ENCODE peak calls at places on chromosomes 6 and 20, in five cellular contexts. One of them, this sample, is unnamed.

GRCh38 chr20:10674684-10675455 is 1.1 kb upstream of the JAG1 start:
- DNase-seq in testis: peak
- DNase-seq in A549: peak
- DNase-seq in body of pancreas: peak
- DNase-seq in IMR-90: peak
- DNase-seq in this sample: peak

GRCh38 chr20:39574061-39574460 is 611.9 kb downstream of the DHX35 start:
- DNase-seq in testis: no peak
- DNase-seq in A549: no peak
- DNase-seq in body of pancreas: peak
- DNase-seq in IMR-90: no peak
- DNase-seq in this sample: no peak

GRCh38 chr6:163694988-163695942 is 280.7 kb downstream of the QKI start:
- DNase-seq in testis: no peak
- DNase-seq in A549: no peak
- DNase-seq in body of pancreas: no peak
- DNase-seq in IMR-90: no peak
- DNase-seq in this sample: no peak

GRCh38 chr6:39247667-39248194 is 18.5 kb upstream of the KCNK5 start:
- DNase-seq in testis: no peak
- DNase-seq in A549: no peak
- DNase-seq in body of pancreas: no peak
- DNase-seq in IMR-90: no peak
- DNase-seq in this sample: no peak

GRCh38 chr6:41424370-41425058 is 89.1 kb downstream of the NCR2 start:
- DNase-seq in testis: peak
- DNase-seq in A549: peak
- DNase-seq in body of pancreas: peak
- DNase-seq in IMR-90: peak
- DNase-seq in this sample: peak

GRCh38 chr20:37380864-37381579 is 35.1 kb downstream of the SRC start:
- DNase-seq in testis: no peak
- DNase-seq in A549: peak
- DNase-seq in body of pancreas: peak
- DNase-seq in IMR-90: no peak
- DNase-seq in this sample: no peak

GRCh38 chr6:34535199-34535598 is 20.9 kb downstream of the SPDEF start:
- DNase-seq in testis: no peak
- DNase-seq in A549: no peak
- DNase-seq in body of pancreas: no peak
- DNase-seq in IMR-90: no peak
- DNase-seq in this sample: no peak

GRCh38 chr20:24783631-24784492 is 165.2 kb upstream of the CST7 start:
- DNase-seq in testis: peak
- DNase-seq in A549: peak
- DNase-seq in body of pancreas: no peak
- DNase-seq in IMR-90: no peak
- DNase-seq in this sample: no peak

GRCh38 chr6:30101939-30102700 is 10.8 kb downstream of the TRIM31 start:
- DNase-seq in testis: peak
- DNase-seq in A549: peak
- DNase-seq in body of pancreas: peak
- DNase-seq in IMR-90: peak
- DNase-seq in this sample: peak

GRCh38 chr6:113432729-113433505 is 424.2 kb upstream of the MARCKS start:
- DNase-seq in testis: no peak
- DNase-seq in A549: peak
- DNase-seq in body of pancreas: no peak
- DNase-seq in IMR-90: peak
- DNase-seq in this sample: no peak

GRCh38 chr6:36098920-36099647 is 31.2 kb upstream of the MAPK13 start:
- DNase-seq in testis: peak
- DNase-seq in A549: peak
- DNase-seq in body of pancreas: no peak
- DNase-seq in IMR-90: peak
- DNase-seq in this sample: no peak

GRCh38 chr6:138242987-138243592 is 24.8 kb upstream of the PBOV1 start:
- DNase-seq in testis: no peak
- DNase-seq in A549: no peak
- DNase-seq in body of pancreas: peak
- DNase-seq in IMR-90: no peak
- DNase-seq in this sample: no peak

GRCh38 chr6:117237561-117237960 is 27.8 kb upstream of the VGLL2 start:
- DNase-seq in testis: no peak
- DNase-seq in A549: no peak
- DNase-seq in body of pancreas: no peak
- DNase-seq in IMR-90: no peak
- DNase-seq in this sample: no peak

GRCh38 chr6:16402501-16402900 is 164.1 kb downstream of the GMPR start:
- DNase-seq in testis: peak
- DNase-seq in A549: no peak
- DNase-seq in body of pancreas: no peak
- DNase-seq in IMR-90: no peak
- DNase-seq in this sample: no peak

GRCh38 chr20:47847882-47848485 is 62.7 kb upstream of the SULF2 start:
- DNase-seq in testis: no peak
- DNase-seq in A549: no peak
- DNase-seq in body of pancreas: no peak
- DNase-seq in IMR-90: no peak
- DNase-seq in this sample: no peak

GRCh38 chr6:83199865-83200230 is 6.7 kb downstream of the RWDD2A start:
- DNase-seq in testis: peak
- DNase-seq in A549: no peak
- DNase-seq in body of pancreas: no peak
- DNase-seq in IMR-90: peak
- DNase-seq in this sample: no peak

GRCh38 chr6:165818200-165818599 is 155.2 kb upstream of the PDE10A start:
- DNase-seq in testis: no peak
- DNase-seq in A549: no peak
- DNase-seq in body of pancreas: no peak
- DNase-seq in IMR-90: no peak
- DNase-seq in this sample: no peak

GRCh38 chr6:83062225-83062624 is 3.4 kb downstream of the UBE3D start:
- DNase-seq in testis: no peak
- DNase-seq in A549: no peak
- DNase-seq in body of pancreas: no peak
- DNase-seq in IMR-90: peak
- DNase-seq in this sample: no peak

GRCh38 chr6:33126101-33126714 is 50.4 kb downstream of the HLA-DPB1 start:
- DNase-seq in testis: peak
- DNase-seq in A549: peak
- DNase-seq in body of pancreas: peak
- DNase-seq in IMR-90: peak
- DNase-seq in this sample: peak

GRCh38 chr20:34448517-34448916 is 67.7 kb upstream of the DYNLRB1 start:
- DNase-seq in testis: no peak
- DNase-seq in A549: no peak
- DNase-seq in body of pancreas: no peak
- DNase-seq in IMR-90: no peak
- DNase-seq in this sample: no peak

GRCh38 chr6:31874836-31875572 is 3.8 kb downstream of the SLC44A4 start:
- DNase-seq in testis: no peak
- DNase-seq in A549: no peak
- DNase-seq in body of pancreas: no peak
- DNase-seq in IMR-90: peak
- DNase-seq in this sample: no peak

GRCh38 chr20:11777861-11778570 is 139.7 kb upstream of the BTBD3 start:
- DNase-seq in testis: no peak
- DNase-seq in A549: no peak
- DNase-seq in body of pancreas: no peak
- DNase-seq in IMR-90: peak
- DNase-seq in this sample: no peak
- H3K4me3 ChIP-seq in testis: no peak
- H3K4me3 ChIP-seq in A549: peak
- H3K4me3 ChIP-seq in body of pancreas: no peak
- H3K4me3 ChIP-seq in IMR-90: peak
- H3K4me3 ChIP-seq in this sample: no peak

DNA sequence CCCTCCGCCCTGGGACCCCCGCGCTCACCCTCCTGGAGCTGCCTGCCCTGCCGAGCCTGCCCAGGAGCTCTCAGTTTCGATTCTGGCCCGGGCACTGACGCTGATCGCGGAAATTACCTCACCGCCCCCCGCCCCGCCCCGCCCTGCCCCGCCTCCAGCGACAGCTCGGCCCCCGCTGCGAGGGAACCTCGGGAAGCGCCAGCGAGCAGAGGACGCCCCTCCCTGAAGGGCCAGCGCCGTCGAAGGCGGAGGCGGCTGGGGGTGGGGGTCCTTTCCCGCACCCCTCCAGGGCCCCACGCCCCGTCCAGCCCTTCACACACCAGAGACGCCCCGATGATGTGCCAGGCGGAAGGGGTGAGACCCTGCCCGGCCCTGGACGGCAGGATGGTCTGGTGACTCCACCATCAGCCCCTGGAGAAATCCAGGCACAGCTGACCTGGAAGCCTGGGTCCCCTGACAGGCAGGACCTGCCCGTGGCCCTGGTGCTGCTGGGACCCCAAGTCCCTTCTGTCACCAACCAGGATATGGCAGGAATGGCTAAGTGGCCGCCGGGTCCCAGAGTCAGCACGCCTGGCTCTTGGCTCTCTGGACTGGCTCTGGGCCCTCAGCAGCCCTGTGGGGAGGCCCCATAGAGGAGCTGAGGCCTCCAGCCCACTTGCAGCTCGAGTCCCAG is at the start of gene HELZ2:
- DNase-seq in testis: peak
- DNase-seq in A549: no peak
- DNase-seq in body of pancreas: peak
- DNase-seq in IMR-90: peak
- DNase-seq in this sample: peak
- TF ChIP-seq POLR2A in testis: no peak
- TF ChIP-seq POLR2A in A549: peak
- TF ChIP-seq POLR2A in body of pancreas: no peak
- TF ChIP-seq POLR2A in IMR-90: peak
- TF ChIP-seq POLR2A in this sample: no peak

DNA sequence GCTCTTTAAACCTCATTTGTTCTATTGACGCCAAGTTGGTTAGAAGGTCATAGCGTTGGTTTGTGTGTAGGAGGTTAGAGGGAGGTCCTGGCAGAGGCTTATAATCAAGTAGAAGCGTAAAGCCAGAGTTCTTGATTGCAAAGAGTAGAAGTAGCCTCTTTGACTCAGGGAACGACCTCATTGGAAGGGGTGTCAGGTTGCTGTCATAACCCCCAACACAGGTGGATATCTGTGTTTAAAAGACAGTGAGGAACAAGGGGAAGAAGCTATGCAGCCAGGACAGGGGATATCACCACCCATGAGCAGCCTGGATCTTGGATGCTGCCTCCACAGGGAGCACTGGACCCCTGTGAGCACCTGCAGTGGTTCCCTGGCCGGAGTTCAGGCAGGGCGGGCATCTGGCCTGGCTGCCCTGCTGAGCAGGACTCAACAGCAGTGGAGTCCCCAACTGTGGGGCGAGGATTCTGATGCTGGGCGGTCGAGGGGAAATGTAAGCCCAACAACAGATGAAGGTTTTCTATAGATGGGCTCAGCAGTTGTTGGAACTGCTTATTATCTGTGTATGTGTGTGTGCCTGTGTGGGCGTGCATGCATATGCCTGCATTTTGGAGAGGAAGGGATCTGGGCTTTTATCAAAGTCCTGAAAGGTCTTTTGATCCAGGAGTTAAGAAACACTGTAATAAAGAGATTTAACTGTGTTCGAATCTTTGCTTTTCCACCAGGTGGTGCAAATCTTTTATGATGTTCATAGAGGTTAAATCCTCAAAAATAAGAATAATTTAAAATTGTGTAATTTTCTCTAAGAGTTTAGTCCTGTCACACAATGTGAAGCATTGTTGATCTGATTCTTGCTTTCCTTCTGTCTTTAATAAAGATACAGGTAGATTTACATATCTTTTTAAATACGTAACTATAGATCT is 27.7 kb downstream of the HIVEP1 start:
- DNase-seq in testis: no peak
- DNase-seq in A549: no peak
- DNase-seq in body of pancreas: peak
- DNase-seq in IMR-90: no peak
- DNase-seq in this sample: no peak
- TF ChIP-seq CTCF in testis: no peak
- TF ChIP-seq CTCF in A549: no peak
- TF ChIP-seq CTCF in body of pancreas: no peak
- TF ChIP-seq CTCF in IMR-90: peak
- TF ChIP-seq CTCF in this sample: no peak

GRCh38 chr20:17225891-17226409 is 890 bp upstream of the PCSK2 start:
- DNase-seq in testis: peak
- DNase-seq in A549: no peak
- DNase-seq in body of pancreas: peak
- DNase-seq in IMR-90: no peak
- DNase-seq in this sample: no peak
- H3K4me3 ChIP-seq in testis: peak
- H3K4me3 ChIP-seq in A549: peak
- H3K4me3 ChIP-seq in body of pancreas: peak
- H3K4me3 ChIP-seq in IMR-90: peak
- H3K4me3 ChIP-seq in this sample: peak

GRCh38 chr20:23093613-23094012 is 7.5 kb upstream of the CD93 start:
- DNase-seq in testis: no peak
- DNase-seq in A549: no peak
- DNase-seq in body of pancreas: no peak
- DNase-seq in IMR-90: no peak
- DNase-seq in this sample: no peak

GRCh38 chr20:23096073-23096472 is 9.9 kb upstream of the CD93 start:
- DNase-seq in testis: no peak
- DNase-seq in A549: no peak
- DNase-seq in body of pancreas: no peak
- DNase-seq in IMR-90: no peak
- DNase-seq in this sample: no peak

GRCh38 chr20:23094213-23094896 is 8.2 kb upstream of the CD93 start:
- DNase-seq in testis: no peak
- DNase-seq in A549: no peak
- DNase-seq in body of pancreas: no peak
- DNase-seq in IMR-90: no peak
- DNase-seq in this sample: no peak

GRCh38 chr20:23095504-23095903 is 9.4 kb upstream of the CD93 start:
- DNase-seq in testis: no peak
- DNase-seq in A549: no peak
- DNase-seq in body of pancreas: no peak
- DNase-seq in IMR-90: no peak
- DNase-seq in this sample: no peak

DNA sequence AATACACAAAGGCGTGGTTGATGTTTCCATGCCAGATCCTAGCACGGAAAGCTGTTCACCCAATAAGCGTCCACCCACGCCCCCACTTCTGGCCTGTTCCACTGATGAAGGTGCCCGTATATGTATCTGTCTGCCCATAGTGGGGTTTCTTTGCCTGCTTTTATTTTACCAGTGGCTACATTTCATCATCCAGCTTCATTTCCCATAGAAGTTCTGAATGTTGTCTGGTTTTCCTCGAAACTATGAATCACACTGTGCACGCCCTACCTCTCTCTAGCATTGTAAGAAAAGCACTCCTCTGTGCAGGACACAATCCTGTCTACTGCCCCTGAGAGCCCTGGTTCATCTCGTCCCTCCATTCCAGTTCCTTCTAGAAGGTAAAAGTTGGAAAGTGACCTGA is 8.8 kb upstream of the CD93 start:
- DNase-seq in testis: no peak
- DNase-seq in A549: no peak
- DNase-seq in body of pancreas: no peak
- DNase-seq in IMR-90: no peak
- DNase-seq in this sample: no peak
- TF ChIP-seq POLR2A in testis: no peak
- TF ChIP-seq POLR2A in A549: no peak
- TF ChIP-seq POLR2A in body of pancreas: no peak
- TF ChIP-seq POLR2A in IMR-90: no peak
- TF ChIP-seq POLR2A in this sample: no peak